ENCODE peak calls at places on chromosomes 5 and 9, in eight cellular contexts. Q, J, K, F, U, W, C and R are unnamed samples. For H3K9me3, the result is how much of the 10 kb centered on the place peaks cover.

GRCh38 chr5:78005021-78005785 is 229.1 kb upstream of the TBCA start:
- DNase-seq in Q (no peak), J (no peak), K (no peak), F (no peak), U (no peak), W (no peak), C (no peak), R (no peak)

GRCh38 chr5:421287-421880 is 21.6 kb upstream of the EXOC3 start:
- DNase-seq in Q (no peak), J (no peak), K (no peak), F (no peak), U (no peak), W (no peak), C (no peak), R (no peak)

GRCh38 chr5:43042626-43043399 is 2.7 kb upstream of the ANXA2R start:
- DNase-seq in Q (peak), J (peak), K (peak), F (peak), U (peak), W (peak), C (peak), R (peak)

GRCh38 chr5:93100976-93101375 is 480.0 kb downstream of the NR2F1-AS1 start:
- DNase-seq in Q (no peak), J (no peak), K (no peak), F (no peak), U (no peak), W (no peak), C (no peak), R (no peak)

GRCh38 chr9:75152416-75152815 is 64.1 kb downstream of the OSTF1 start:
- DNase-seq in Q (no peak), J (no peak), K (no peak), F (no peak), U (no peak), W (no peak), C (no peak), R (no peak)

GRCh38 chr5:125109293-125109692 is 362.9 kb upstream of the ZNF608 start:
- DNase-seq in Q (no peak), J (no peak), K (no peak), F (no peak), U (no peak), W (no peak), C (no peak), R (no peak)

GRCh38 chr5:111706345-111706744 is 50.6 kb downstream of the NREP start:
- DNase-seq in Q (no peak), J (no peak), K (no peak), F (no peak), U (no peak), W (no peak), C (no peak), R (no peak)

GRCh38 chr5:148979104-148979723 is 83.6 kb downstream of the SH3TC2 start:
- DNase-seq in Q (no peak), J (peak), K (no peak), F (no peak), U (no peak), W (peak), C (peak), R (no peak)

GRCh38 chr5:58871648-58872242 is 288.9 kb downstream of the RAB3C start:
- DNase-seq in Q (no peak), J (no peak), K (peak), F (no peak), U (peak), W (peak), C (peak), R (no peak)

GRCh38 chr5:140112685-140113179 is 1.2 kb upstream of the PURA start:
- DNase-seq in Q (no peak), J (no peak), K (peak), F (no peak), U (no peak), W (no peak), C (no peak), R (no peak)

GRCh38 chr5:14696057-14696456 is 31.5 kb downstream of the OTULIN start:
- DNase-seq in Q (no peak), J (no peak), K (no peak), F (no peak), U (no peak), W (no peak), C (no peak), R (no peak)

GRCh38 chr9:129542761-129543160 is 78.1 kb downstream of the C9orf50 start:
- DNase-seq in Q (no peak), J (no peak), K (no peak), F (peak), U (no peak), W (peak), C (peak), R (no peak)

GRCh38 chr5:58922392-58923171 is 339.7 kb downstream of the RAB3C start:
- DNase-seq in Q (no peak), J (peak), K (peak), F (peak), U (no peak), W (no peak), C (no peak), R (no peak)

GRCh38 chr9:33132249-33132772 is 34.8 kb downstream of the B4GALT1 start:
- DNase-seq in Q (peak), J (no peak), K (no peak), F (peak), U (no peak), W (peak), C (peak), R (no peak)

GRCh38 chr5:93331864-93332263 is 249.2 kb downstream of the NR2F1-AS1 start:
- DNase-seq in Q (no peak), J (no peak), K (no peak), F (no peak), U (no peak), W (no peak), C (no peak), R (no peak)

GRCh38 chr9:134734270-134734669 is 92.7 kb downstream of the COL5A1 start:
- DNase-seq in Q (no peak), J (no peak), K (peak), F (no peak), U (peak), W (no peak), C (no peak), R (no peak)

GRCh38 chr9:116905131-116905724 is 218.1 kb downstream of the TRIM32 start:
- DNase-seq in Q (no peak), J (no peak), K (no peak), F (no peak), U (no peak), W (no peak), C (no peak), R (no peak)

GRCh38 chr5:8013951-8014844 is 145.2 kb downstream of the MTRR start:
- DNase-seq in Q (no peak), J (no peak), K (no peak), F (no peak), U (no peak), W (no peak), C (no peak), R (no peak)

GRCh38 chr5:169548315-169548714 is 35.3 kb upstream of the SPDL1 start:
- DNase-seq in Q (peak), J (no peak), K (no peak), F (no peak), U (peak), W (peak), C (no peak), R (no peak)

GRCh38 chr5:93294996-93295395 is 286.0 kb downstream of the NR2F1-AS1 start:
- DNase-seq in Q (no peak), J (no peak), K (no peak), F (no peak), U (no peak), W (no peak), C (no peak), R (no peak)

GRCh38 chr9:83299556-83299955 is 236.6 kb upstream of the RASEF start:
- DNase-seq in Q (no peak), J (no peak), K (no peak), F (no peak), U (no peak), W (peak), C (peak), R (no peak)

GRCh38 chr9:8531831-8532230 is 732.3 kb upstream of the DMAC1 start:
- DNase-seq in Q (no peak), J (no peak), K (no peak), F (no peak), U (no peak), W (no peak), C (no peak), R (no peak)
- H3K9me3 ChIP-seq in Q (under half), J (under half), K (under half), F (under half), U (under half), W (under half), C (under half), R (under half)

DNA sequence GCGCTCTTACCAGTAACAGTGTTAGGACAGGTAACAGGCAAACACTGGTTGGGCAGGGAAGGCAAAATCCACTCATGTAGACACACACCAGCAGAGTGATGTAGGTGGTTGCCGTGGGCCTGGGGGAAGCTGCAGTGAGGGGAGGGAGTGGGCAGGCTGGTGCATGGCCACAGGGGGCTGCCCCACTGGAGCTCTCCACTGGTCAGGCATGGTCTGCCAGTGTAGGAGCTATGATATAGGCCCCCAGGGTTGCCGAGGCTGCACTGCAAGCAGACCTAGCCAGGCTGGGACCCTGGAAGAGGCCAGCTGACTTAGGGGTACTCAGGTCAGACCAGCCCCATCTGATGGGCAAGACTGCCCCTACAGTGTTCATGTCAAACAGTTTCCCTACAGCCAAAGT is 154.6 kb downstream of the GDNF start:
- DNase-seq in Q (no peak), J (no peak), K (no peak), F (no peak), U (no peak), W (no peak), C (no peak), R (no peak)
- H3K9me3 ChIP-seq in Q (under half), J (under half), K (under half), F (under half), U (under half), W (under half), C (under half), R (under half)

GRCh38 chr9:1273859-1274258 is 223.7 kb downstream of the DMRT2 start:
- DNase-seq in Q (no peak), J (no peak), K (no peak), F (no peak), U (no peak), W (no peak), C (no peak), R (no peak)

GRCh38 chr9:1271786-1272185 is 221.6 kb downstream of the DMRT2 start:
- DNase-seq in Q (no peak), J (no peak), K (no peak), F (no peak), U (no peak), W (no peak), C (no peak), R (no peak)

GRCh38 chr9:1267141-1267570 is 217.0 kb downstream of the DMRT2 start:
- DNase-seq in Q (no peak), J (no peak), K (no peak), F (no peak), U (no peak), W (no peak), C (no peak), R (no peak)

GRCh38 chr9:1267581-1267980 is 217.4 kb downstream of the DMRT2 start:
- DNase-seq in Q (no peak), J (no peak), K (no peak), F (no peak), U (no peak), W (no peak), C (no peak), R (no peak)

GRCh38 chr9:1269533-1270315 is 219.6 kb downstream of the DMRT2 start:
- DNase-seq in Q (no peak), J (no peak), K (no peak), F (no peak), U (no peak), W (no peak), C (no peak), R (no peak)
- H3K9me3 ChIP-seq in Q (under half), J (under half), K (under half), F (under half), U (under half), W (under half), C (under half), R (under half)

GRCh38 chr5:141260458-141261237 is 15.5 kb downstream of the PCDHB15 start:
- DNase-seq in Q (no peak), J (no peak), K (no peak), F (no peak), U (peak), W (no peak), C (no peak), R (no peak)
- H3K9me3 ChIP-seq in Q (half or more), J (half or more), K (under half), F (half or more), U (under half), W (under half), C (half or more), R (under half)

DNA sequence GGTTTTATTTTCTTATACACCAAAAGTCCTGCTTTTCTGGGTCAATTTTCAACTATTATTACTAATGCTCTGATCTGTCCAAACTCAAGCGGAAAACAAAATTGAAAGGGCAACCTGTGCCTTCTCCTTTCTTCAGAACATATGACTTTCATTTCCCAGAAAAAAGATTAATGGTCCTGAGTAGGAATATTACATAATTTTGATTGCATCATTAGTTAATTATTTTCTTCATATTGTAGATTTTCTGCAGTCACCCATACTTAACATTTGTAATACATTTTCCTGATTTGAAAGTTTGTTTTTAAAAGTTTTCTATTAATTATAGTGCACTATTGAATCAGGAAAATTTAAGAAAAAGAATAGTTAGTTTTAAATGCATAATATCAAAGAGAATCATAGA is 1.7 kb upstream of the PCDHB8 start:
- DNase-seq in Q (no peak), J (no peak), K (no peak), F (no peak), U (no peak), W (no peak), C (no peak), R (no peak)
- H3K9me3 ChIP-seq in Q (under half), J (half or more), K (under half), F (half or more), U (under half), W (under half), C (under half), R (under half)

GRCh38 chr5:44660251-44660650 is 148.5 kb upstream of the MRPS30 start:
- DNase-seq in Q (no peak), J (no peak), K (no peak), F (no peak), U (no peak), W (peak), C (no peak), R (no peak)
- H3K9me3 ChIP-seq in Q (under half), J (under half), K (under half), F (under half), U (under half), W (under half), C (under half), R (under half)

DNA sequence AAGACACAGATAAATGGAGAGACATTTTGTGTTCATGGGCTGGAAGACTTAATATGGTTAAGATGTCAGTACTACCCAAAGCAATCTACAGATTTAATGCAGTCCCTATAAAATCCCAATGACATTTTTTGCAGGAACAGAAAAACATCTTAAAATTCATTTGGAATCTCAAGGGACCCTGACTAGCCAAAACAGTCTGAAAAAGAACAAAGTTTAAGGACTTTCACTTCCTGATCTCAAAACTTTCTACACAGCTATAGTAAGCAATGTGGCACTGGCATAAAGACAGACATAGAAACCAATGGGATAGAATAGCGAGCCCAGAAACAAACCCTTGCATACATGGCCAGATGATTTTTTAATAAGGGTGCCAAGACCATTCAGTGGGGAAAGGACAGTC is 9.7 kb upstream of the CAMSAP1 start:
- DNase-seq in Q (no peak), J (no peak), K (no peak), F (no peak), U (no peak), W (no peak), C (no peak), R (no peak)
- H3K9me3 ChIP-seq in Q (under half), J (half or more), K (under half), F (half or more), U (under half), W (under half), C (under half), R (under half)

DNA sequence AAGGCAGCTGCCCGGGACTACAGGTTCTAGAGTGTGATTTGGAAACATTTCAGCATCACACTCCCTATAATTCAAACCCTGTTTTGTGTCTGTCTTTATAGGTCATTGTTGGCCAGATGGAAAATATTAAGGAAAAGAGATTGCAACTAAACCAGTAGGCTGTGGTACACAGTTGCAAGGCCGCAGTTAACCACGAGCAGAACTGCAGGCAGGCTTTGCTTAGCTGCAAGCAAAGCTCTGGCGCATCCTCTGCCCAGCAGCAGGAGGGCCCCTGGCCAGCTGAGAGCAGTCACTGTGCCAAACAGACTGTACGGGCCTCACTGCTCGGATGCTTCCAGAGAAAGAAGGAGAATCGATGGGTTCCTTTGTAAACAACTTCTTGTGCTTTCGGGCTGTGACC is 204.5 kb downstream of the DENND1A start:
- DNase-seq in Q (no peak), J (peak), K (no peak), F (no peak), U (no peak), W (no peak), C (no peak), R (no peak)
- H3K9me3 ChIP-seq in Q (under half), J (under half), K (under half), F (under half), U (under half), W (under half), C (under half), R (under half)

GRCh38 chr5:3324421-3325101 is 271.1 kb upstream of the IRX1 start:
- DNase-seq in Q (no peak), J (no peak), K (no peak), F (peak), U (peak), W (no peak), C (no peak), R (no peak)

GRCh38 chr5:3321923-3322322 is 273.7 kb upstream of the IRX1 start:
- DNase-seq in Q (no peak), J (no peak), K (no peak), F (peak), U (no peak), W (no peak), C (no peak), R (no peak)

GRCh38 chr5:3325206-3325605 is 270.4 kb upstream of the IRX1 start:
- DNase-seq in Q (no peak), J (no peak), K (no peak), F (no peak), U (peak), W (peak), C (no peak), R (no peak)

GRCh38 chr5:3322642-3323041 is 273.0 kb upstream of the IRX1 start:
- DNase-seq in Q (no peak), J (no peak), K (no peak), F (no peak), U (no peak), W (no peak), C (no peak), R (no peak)

DNA sequence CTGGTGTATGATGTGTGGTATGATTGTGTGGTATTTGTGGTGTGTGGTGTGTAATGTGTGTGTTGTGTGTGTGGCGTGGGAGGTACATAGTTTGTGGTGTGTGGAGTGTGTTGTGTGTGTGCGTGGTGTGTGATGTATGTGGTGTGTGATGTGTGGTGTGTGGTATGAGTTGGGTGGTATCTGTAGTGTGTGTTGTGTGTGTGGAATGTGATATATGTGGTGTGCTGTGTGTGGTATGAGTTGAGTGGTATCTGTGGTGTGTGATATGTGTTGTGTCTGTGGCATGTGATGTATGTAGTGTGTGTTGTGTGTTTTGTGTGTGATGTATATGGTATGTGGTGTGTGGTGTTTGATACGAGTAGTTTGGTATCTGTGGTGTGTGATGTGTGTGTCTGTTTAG is 272.5 kb upstream of the IRX1 start:
- DNase-seq in Q (no peak), J (no peak), K (no peak), F (no peak), U (no peak), W (no peak), C (no peak), R (no peak)
- H3K9me3 ChIP-seq in Q (under half), J (under half), K (under half), F (under half), U (under half), W (under half), C (under half), R (under half)

GRCh38 chr9:11821541-11821940 is 871.6 kb upstream of the TYRP1 start:
- DNase-seq in Q (no peak), J (no peak), K (no peak), F (no peak), U (peak), W (no peak), C (no peak), R (no peak)
- H3K9me3 ChIP-seq in Q (under half), J (under half), K (under half), F (under half), U (under half), W (under half), C (under half), R (under half)